ENCODE peak calls at places on chromosomes 11 and 22, in eight cellular contexts. I, S, E, Y, T, L, B and N are unnamed samples.

GRCh38 chr22:45473626-45474237 is 29.0 kb upstream of the FBLN1 start:
- DNase-seq in E (no peak), B (no peak), S (no peak), L (no peak), Y (no peak), T (no peak), I (no peak), N (no peak)

GRCh38 chr11:103484545-103484944 is 375.3 kb downstream of the DYNC2H1 start:
- DNase-seq in T (no peak), S (no peak), Y (no peak), B (no peak), L (no peak), E (no peak), I (no peak), N (no peak)

GRCh38 chr22:17606472-17606871 is 22.1 kb downstream of the ATP6V1E1 start:
- DNase-seq in L (peak; percentile 19), I (no peak), Y (no peak), T (no peak), B (no peak), E (no peak), S (no peak), N (no peak)

GRCh38 chr11:62602141-62603071 is 741 bp upstream of the MTA2 start:
- DNase-seq in B (no peak), T (no peak), L (peak; percentile 57), E (peak; percentile 52), S (no peak), Y (peak; percentile 51), I (no peak), N (no peak)

GRCh38 chr11:86715611-86716010 is 43.2 kb upstream of the ME3 start:
- DNase-seq in E (no peak), Y (no peak), S (no peak), B (no peak), L (no peak), I (no peak), T (no peak), N (no peak)

GRCh38 chr11:46036969-46037368 is 84.3 kb downstream of the PHF21A start:
- DNase-seq in E (no peak), S (no peak), Y (no peak), B (no peak), L (no peak), I (no peak), T (no peak), N (no peak)

GRCh38 chr11:88175004-88175706 is at the start of gene RAB38:
- DNase-seq in L (peak; percentile 41), B (no peak), Y (no peak), S (no peak), E (peak; percentile 69), I (no peak), T (peak; percentile 87), N (no peak)

GRCh38 chr22:19874307-19875060 is 19.8 kb upstream of the GNB1L start:
- DNase-seq in T (no peak), B (no peak), S (no peak), I (no peak), Y (no peak), E (no peak), L (peak; percentile 33), N (no peak)

GRCh38 chr22:44448271-44448780 is 49.7 kb downstream of the RTL6 start:
- DNase-seq in E (peak; percentile 56), B (peak; percentile 86), Y (no peak), S (no peak), L (peak; percentile 98), T (peak; percentile 99), I (peak; percentile 86), N (peak; percentile 90)

GRCh38 chr22:19253143-19253542 is 38.4 kb downstream of the CLTCL1 start:
- DNase-seq in S (no peak), L (no peak), E (no peak), B (no peak), Y (no peak), T (no peak), I (no peak), N (no peak)

GRCh38 chr11:129163714-129164164 is 28.4 kb downstream of the ARHGAP32 start:
- DNase-seq in T (no peak), E (no peak), S (no peak), B (no peak), L (no peak), Y (no peak), I (no peak), N (no peak)

GRCh38 chr11:62140302-62141110 is 16.7 kb downstream of the INCENP start:
- DNase-seq in T (no peak), E (no peak), Y (no peak), B (no peak), I (no peak), S (no peak), L (no peak), N (no peak)

GRCh38 chr22:22877523-22878210 is 9.9 kb upstream of the IGLL5 start:
- DNase-seq in T (peak; percentile 83), I (peak; percentile 33), E (peak; percentile 79), L (peak; percentile 74), Y (peak; percentile 47), S (no peak), B (peak; percentile 11), N (no peak)

GRCh38 chr11:97332271-97332670 is 942.5 kb downstream of the JRKL start:
- DNase-seq in S (no peak), T (no peak), B (no peak), L (no peak), Y (no peak), E (no peak), I (no peak), N (no peak)

GRCh38 chr11:119612814-119613213 is 116.2 kb downstream of the NECTIN1 start:
- DNase-seq in Y (no peak), S (no peak), L (no peak), T (no peak), E (no peak), B (no peak), I (no peak), N (no peak)

GRCh38 chr11:113261709-113262475 is 52.5 kb upstream of the TTC12 start:
- DNase-seq in S (no peak), L (peak; percentile 58), E (no peak), B (no peak), I (peak; percentile 84), Y (no peak), T (peak; percentile 21), N (no peak)

GRCh38 chr11:61082161-61082870 is 20.0 kb upstream of the CD5 start:
- DNase-seq in B (no peak), E (no peak), T (no peak), I (peak; percentile 8), Y (no peak), S (no peak), L (no peak), N (no peak)

GRCh38 chr22:29581799-29582198 is 886 bp upstream of the NIPSNAP1 start:
- DNase-seq in S (no peak), T (no peak), B (no peak), Y (no peak), L (no peak), I (no peak), E (peak; percentile 81), N (no peak)

GRCh38 chr11:79335681-79336080 is 105.1 kb downstream of the TENM4 start:
- DNase-seq in S (no peak), I (no peak), T (no peak), L (no peak), E (no peak), Y (no peak), B (no peak), N (no peak)

GRCh38 chr11:101215069-101215468 is 85.5 kb upstream of the PGR start:
- DNase-seq in S (no peak), Y (no peak), B (no peak), I (peak; percentile 0), T (peak; percentile 93), L (no peak), E (no peak), N (no peak)

GRCh38 chr22:26646158-26646557 is 11.2 kb upstream of the MIAT start:
- DNase-seq in B (no peak), L (peak; percentile 68), E (no peak), I (no peak), T (no peak), S (no peak), Y (no peak), N (no peak)

GRCh38 chr22:41449321-41449720 is 2.7 kb upstream of the TOB2 start:
- DNase-seq in Y (no peak), L (peak; percentile 32), B (no peak), S (no peak), E (no peak), I (no peak), T (no peak), N (no peak)

GRCh38 chr22:30386960-30387848 is at the start of gene RNF215:
- DNase-seq in I (peak; percentile 34), L (peak; percentile 88), T (peak; percentile 74), B (no peak), S (no peak), E (peak; percentile 93), Y (peak; percentile 93), N (peak; percentile 8)

GRCh38 chr11:72753341-72754148 is 1.3 kb upstream of the ARAP1 start:
- DNase-seq in T (no peak), E (no peak), S (no peak), I (peak; percentile 20), L (peak; percentile 53), B (no peak), Y (no peak), N (no peak)

GRCh38 chr11:83007909-83008580 is 63.7 kb downstream of the RAB30 start:
- DNase-seq in S (no peak), T (no peak), E (peak; percentile 6), Y (no peak), B (no peak), L (no peak), I (no peak), N (no peak)

GRCh38 chr11:110866081-110866480 is 153.8 kb upstream of the ARHGAP20 start:
- DNase-seq in Y (no peak), S (no peak), I (no peak), B (no peak), T (no peak), E (no peak), L (peak; percentile 6), N (no peak)

GRCh38 chr22:30822216-30823014 is 127.7 kb downstream of the OSBP2 start:
- DNase-seq in T (no peak), Y (no peak), B (no peak), S (no peak), L (peak; percentile 54), E (no peak), I (no peak), N (no peak)

GRCh38 chr11:19116315-19116970 is 525 bp upstream of the ZDHHC13 start:
- DNase-seq in I (no peak), Y (peak; percentile 33), T (no peak), L (no peak), E (no peak), B (no peak), S (no peak), N (no peak)

GRCh38 chr11:92330114-92330513 is 105.5 kb downstream of the FAT3 start:
- DNase-seq in E (no peak), I (no peak), B (no peak), Y (no peak), S (no peak), L (peak; percentile 1), T (peak; percentile 64), N (no peak)

GRCh38 chr11:58654908-58655296 is 32.4 kb downstream of the CNTF start:
- DNase-seq in I (no peak), B (no peak), T (no peak), E (no peak), Y (no peak), L (no peak), S (no peak), N (no peak)

GRCh38 chr11:76770642-76771445 is 12.3 kb upstream of the TSKU start:
- DNase-seq in L (peak; percentile 95), Y (no peak), T (peak; percentile 78), I (peak; percentile 84), E (peak; percentile 53), S (no peak), B (peak; percentile 87), N (peak; percentile 92)

GRCh38 chr11:19816040-19816439 is 103.4 kb downstream of the NAV2 start:
- DNase-seq in T (no peak), L (no peak), B (no peak), S (no peak), E (no peak), I (no peak), Y (no peak), N (no peak)

GRCh38 chr11:22703561-22703960 is 37.1 kb downstream of the GAS2 start:
- DNase-seq in Y (no peak), T (no peak), I (no peak), S (no peak), B (no peak), E (no peak), L (no peak), N (no peak)